ENCODE peak calls at places on chromosomes 6 and 20, in ten cellular contexts. B, W, D, C, H, Y, K, S, J and U are unnamed samples.

GRCh38 chr20:46618316-46619110 is 32.7 kb downstream of the SLC13A3 start:
- DNase-seq in B (no peak), W (no peak), D (no peak), C (no peak), H (no peak), Y (no peak), K (no peak), S (no peak), J (no peak), U (no peak)

GRCh38 chr6:26394289-26394688 is 7.8 kb upstream of the BTN3A1 start:
- DNase-seq in B (no peak), W (no peak), D (no peak), C (no peak), H (no peak), Y (peak; percentile 74), K (no peak), S (no peak), J (no peak), U (no peak)

GRCh38 chr20:24828992-24829648 is 119.9 kb upstream of the CST7 start:
- DNase-seq in B (no peak), W (no peak), D (no peak), C (no peak), H (no peak), Y (no peak), K (no peak), S (no peak), J (no peak), U (no peak)

GRCh38 chr6:129590408-129591022 is 119.5 kb downstream of the ARHGAP18 start:
- DNase-seq in B (no peak), W (no peak), D (no peak), C (no peak), H (no peak), Y (peak; percentile 97), K (no peak), S (peak; percentile 1), J (no peak), U (no peak)

GRCh38 chr6:170231496-170232185 is 59.2 kb downstream of the DLL1 start:
- DNase-seq in B (no peak), W (no peak), D (no peak), C (no peak), H (no peak), Y (no peak), K (no peak), S (no peak), J (no peak), U (no peak)

GRCh38 chr20:8616792-8617191 is 452.1 kb upstream of the PLCB4 start:
- DNase-seq in B (no peak), W (no peak), D (no peak), C (no peak), H (no peak), Y (no peak), K (no peak), S (no peak), J (no peak), U (no peak)

GRCh38 chr6:1972961-1973360 is 272.4 kb downstream of the GMDS start:
- DNase-seq in B (no peak), W (peak; percentile 83), D (no peak), C (no peak), H (no peak), Y (no peak), K (no peak), S (no peak), J (no peak), U (no peak)

GRCh38 chr20:20578838-20579237 is 133.6 kb downstream of the RALGAPA2 start:
- DNase-seq in B (no peak), W (no peak), D (no peak), C (no peak), H (no peak), Y (no peak), K (no peak), S (no peak), J (no peak), U (no peak)

GRCh38 chr6:31521835-31522234 is 6.9 kb upstream of the MCCD1 start:
- DNase-seq in B (no peak), W (no peak), D (no peak), C (no peak), H (no peak), Y (no peak), K (no peak), S (no peak), J (no peak), U (no peak)

GRCh38 chr20:51014797-51015722 is 7.8 kb downstream of the KCNG1 start:
- DNase-seq in B (no peak), W (peak; percentile 4), D (peak; percentile 55), C (peak; percentile 12), H (peak; percentile 34), Y (peak; percentile 30), K (peak; percentile 59), S (peak; percentile 84), J (peak; percentile 39), U (no peak)

GRCh38 chr6:132300323-132300949 is 100.8 kb downstream of the MOXD1 start:
- DNase-seq in B (no peak), W (peak; percentile 43), D (peak; percentile 45), C (peak; percentile 83), H (no peak), Y (peak; percentile 17), K (no peak), S (peak; percentile 2), J (peak; percentile 23), U (no peak)